ENCODE peak calls at places on chromosomes 7 and 10, in nine cellular contexts. B is WTC11, Y is fibroblast of mammary gland, X is Calu3, W is lower lobe of right lung, A is tibial nerve, M is neural progenitor cell, S is psoas muscle, J is astrocyte. F is an unnamed sample.

GRCh38 chr10:48192916-48193450 is 81.5 kb downstream of the FRMPD2 start:
- DNase-seq in B (no peak), Y (no peak), X (no peak), W (no peak), A (no peak), M (no peak), S (no peak), J (no peak), F (no peak)

GRCh38 chr7:153382591-153383225 is 623.2 kb downstream of the ACTR3B start:
- DNase-seq in B (no peak), Y (no peak), X (no peak), W (no peak), A (peak), M (no peak), S (no peak), J (no peak), F (no peak)

GRCh38 chr7:38855867-38856266 is 53.1 kb downstream of the VPS41 start:
- DNase-seq in B (no peak), Y (peak), X (no peak), W (no peak), A (no peak), M (no peak), S (no peak), J (no peak), F (peak)

GRCh38 chr10:89185658-89186057 is 21.5 kb downstream of the CH25H start:
- DNase-seq in B (no peak), Y (no peak), X (no peak), W (no peak), A (no peak), M (no peak), S (no peak), J (peak), F (no peak)

GRCh38 chr7:16412535-16413247 is 8.6 kb downstream of the CRPPA start:
- DNase-seq in B (no peak), Y (no peak), X (no peak), W (no peak), A (no peak), M (no peak), S (no peak), J (no peak), F (no peak)

GRCh38 chr7:5425507-5426225 is 2.0 kb upstream of the TNRC18 start:
- DNase-seq in B (peak), Y (peak), X (peak), W (peak), A (peak), M (peak), S (peak), J (peak), F (peak)

GRCh38 chr7:6705959-6706665 is 635 bp downstream of the ZNF12 start:
- DNase-seq in B (peak), Y (peak), X (peak), W (peak), A (no peak), M (peak), S (peak), J (peak), F (peak)

GRCh38 chr10:130784326-130784725 is 527.2 kb downstream of the TCERG1L start:
- DNase-seq in B (no peak), Y (no peak), X (no peak), W (no peak), A (no peak), M (no peak), S (no peak), J (no peak), F (no peak)

GRCh38 chr10:23910296-23910695 is 298.6 kb upstream of the KIAA1217 start:
- DNase-seq in B (no peak), Y (no peak), X (no peak), W (no peak), A (no peak), M (no peak), S (no peak), J (no peak), F (no peak)

GRCh38 chr10:100730739-100731602 is 14.4 kb upstream of the PAX2 start:
- DNase-seq in B (no peak), Y (peak), X (no peak), W (no peak), A (no peak), M (peak), S (no peak), J (no peak), F (peak)

GRCh38 chr7:131502810-131503545 is 53.5 kb downstream of the PODXL start:
- DNase-seq in B (no peak), Y (peak), X (no peak), W (no peak), A (peak), M (no peak), S (peak), J (no peak), F (peak)

GRCh38 chr7:142355328-142355727 is 97.5 kb upstream of the PRSS58 start:
- DNase-seq in B (no peak), Y (peak), X (no peak), W (no peak), A (no peak), M (no peak), S (no peak), J (peak), F (peak)

GRCh38 chr10:86329093-86329710 is 37.4 kb downstream of the GRID1 start:
- DNase-seq in B (no peak), Y (no peak), X (no peak), W (no peak), A (no peak), M (no peak), S (no peak), J (no peak), F (no peak)

GRCh38 chr10:21722209-21722608 is 188.2 kb downstream of the MLLT10 start:
- DNase-seq in B (no peak), Y (no peak), X (no peak), W (no peak), A (no peak), M (no peak), S (no peak), J (no peak), F (no peak)

GRCh38 chr7:4747746-4748145 is 27.7 kb upstream of the AP5Z1 start:
- DNase-seq in B (no peak), Y (no peak), X (no peak), W (no peak), A (no peak), M (no peak), S (no peak), J (no peak), F (no peak)

GRCh38 chr10:86632009-86632800 is 22.1 kb upstream of the OPN4 start:
- DNase-seq in B (peak), Y (peak), X (peak), W (no peak), A (no peak), M (peak), S (peak), J (no peak), F (no peak)

GRCh38 chr7:25894002-25894901 is 257.7 kb upstream of the NFE2L3 start:
- DNase-seq in B (peak), Y (peak), X (peak), W (peak), A (no peak), M (peak), S (peak), J (no peak), F (peak)

GRCh38 chr10:12504628-12505027 is 155.3 kb downstream of the CAMK1D start:
- DNase-seq in B (no peak), Y (no peak), X (no peak), W (no peak), A (no peak), M (no peak), S (no peak), J (no peak), F (no peak)

DNA sequence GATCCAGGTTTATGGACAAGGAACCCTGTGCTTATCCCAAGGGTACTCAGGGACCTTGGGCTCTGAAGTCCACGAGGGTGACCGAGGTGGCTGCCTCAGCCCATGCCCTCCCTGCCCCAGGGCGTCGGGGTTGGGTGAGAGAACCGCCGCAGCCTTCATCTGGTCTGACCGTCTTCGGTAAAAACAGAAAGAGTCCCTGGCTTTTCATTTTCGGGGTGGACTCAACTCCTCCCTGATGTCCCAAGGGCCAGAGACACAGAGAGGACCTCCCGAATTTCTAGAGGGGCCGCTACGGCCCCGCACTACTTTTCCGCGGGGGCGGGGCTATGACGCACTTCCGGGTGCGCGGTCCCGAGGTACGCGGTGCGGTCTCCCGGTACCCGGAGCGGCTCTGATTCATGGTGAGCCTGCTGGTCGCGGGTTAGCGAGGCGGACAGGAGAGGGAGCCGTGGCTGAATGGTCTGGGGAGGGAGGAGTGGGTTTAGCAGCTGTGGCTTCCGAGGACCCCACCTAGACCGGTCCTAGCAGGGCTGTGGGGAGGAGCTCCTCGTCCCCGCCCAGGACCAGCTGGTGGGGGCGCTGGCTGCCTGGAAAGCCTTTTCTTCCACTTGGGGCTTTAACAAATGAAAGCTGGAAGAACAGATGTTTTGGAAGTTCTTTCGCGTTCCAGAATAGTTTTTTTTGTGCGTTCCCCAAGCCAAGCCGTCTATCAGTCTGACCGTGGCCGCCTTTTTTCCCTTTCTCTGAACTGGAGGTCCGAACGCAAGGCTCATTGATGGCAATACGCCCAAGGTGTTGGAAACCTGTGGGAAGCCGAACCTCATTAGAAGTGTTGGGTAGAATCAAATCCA is at the start of gene ZSCAN21:
- DNase-seq in B (peak), Y (peak), X (peak), W (peak), A (peak), M (peak), S (peak), J (peak), F (peak)
- TF ChIP-seq CTCF in B (no peak), Y (no peak), X (no peak), W (peak), A (peak), M (peak), S (no peak), J (no peak), F (peak)

GRCh38 chr7:20798081-20798693 is 11.5 kb upstream of the SP8 start:
- DNase-seq in B (peak), Y (no peak), X (peak), W (peak), A (no peak), M (peak), S (peak), J (no peak), F (peak)
- TF ChIP-seq CTCF in B (no peak), Y (no peak), X (no peak), W (no peak), A (no peak), M (no peak), S (no peak), J (no peak), F (no peak)

GRCh38 chr10:44513592-44513991 is 128.7 kb upstream of the CXCL12 start:
- DNase-seq in B (no peak), Y (peak), X (no peak), W (no peak), A (no peak), M (no peak), S (peak), J (no peak), F (peak)
- TF ChIP-seq CTCF in B (no peak), Y (peak), X (no peak), W (no peak), A (no peak), M (no peak), S (no peak), J (peak), F (no peak)

DNA sequence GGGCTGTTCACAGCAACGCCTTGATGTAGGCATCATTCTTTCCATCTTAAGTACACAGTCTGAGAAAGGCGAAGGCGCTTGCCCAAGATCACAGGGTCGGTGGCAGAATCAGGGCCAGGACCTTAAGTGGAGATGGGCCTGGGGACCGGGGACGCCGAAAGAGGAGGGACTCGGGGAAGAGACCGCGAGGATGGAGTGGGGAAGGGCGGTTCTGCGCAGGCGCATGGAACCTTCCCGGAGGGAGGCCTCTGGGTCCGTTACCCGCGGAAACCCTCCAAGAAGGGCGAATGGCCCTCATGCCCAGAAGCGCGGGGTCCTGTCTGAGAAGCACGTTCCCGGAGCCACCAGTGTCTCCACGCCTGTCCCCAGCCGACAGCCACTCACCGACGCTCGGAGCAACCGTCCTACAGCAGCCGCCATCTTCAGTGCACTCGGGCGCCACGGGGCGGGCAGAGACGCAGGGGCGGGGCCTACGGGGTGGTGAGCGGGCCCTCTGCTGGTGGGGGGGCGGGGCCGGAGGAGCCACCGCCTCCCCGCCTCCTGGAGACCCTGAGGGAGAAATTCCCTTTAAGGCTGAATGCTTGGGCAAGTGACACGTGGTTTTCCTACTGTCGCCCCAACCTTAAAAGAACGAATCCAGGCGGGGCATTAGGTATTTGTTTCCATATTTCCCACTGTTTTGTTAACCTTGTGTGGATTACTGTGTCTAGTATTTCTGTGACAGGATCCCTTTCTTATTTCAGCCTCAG is at the start of gene PRDX3:
- DNase-seq in B (peak), Y (peak), X (peak), W (peak), A (peak), M (peak), S (peak), J (peak), F (peak)
- TF ChIP-seq CTCF in B (no peak), Y (peak), X (no peak), W (peak), A (peak), M (no peak), S (peak), J (no peak), F (peak)

GRCh38 chr10:51087114-51087513 is 12.8 kb downstream of the PRKG1 start:
- DNase-seq in B (no peak), Y (no peak), X (no peak), W (no peak), A (no peak), M (no peak), S (no peak), J (no peak), F (no peak)

GRCh38 chr10:51082857-51083256 is 8.6 kb downstream of the PRKG1 start:
- DNase-seq in B (no peak), Y (no peak), X (no peak), W (no peak), A (no peak), M (no peak), S (no peak), J (no peak), F (no peak)

GRCh38 chr10:51083280-51083986 is 9.1 kb downstream of the PRKG1 start:
- DNase-seq in B (peak), Y (no peak), X (no peak), W (no peak), A (no peak), M (peak), S (no peak), J (no peak), F (no peak)

GRCh38 chr10:51086695-51087094 is 12.4 kb downstream of the PRKG1 start:
- DNase-seq in B (no peak), Y (no peak), X (no peak), W (no peak), A (no peak), M (no peak), S (no peak), J (no peak), F (no peak)

DNA sequence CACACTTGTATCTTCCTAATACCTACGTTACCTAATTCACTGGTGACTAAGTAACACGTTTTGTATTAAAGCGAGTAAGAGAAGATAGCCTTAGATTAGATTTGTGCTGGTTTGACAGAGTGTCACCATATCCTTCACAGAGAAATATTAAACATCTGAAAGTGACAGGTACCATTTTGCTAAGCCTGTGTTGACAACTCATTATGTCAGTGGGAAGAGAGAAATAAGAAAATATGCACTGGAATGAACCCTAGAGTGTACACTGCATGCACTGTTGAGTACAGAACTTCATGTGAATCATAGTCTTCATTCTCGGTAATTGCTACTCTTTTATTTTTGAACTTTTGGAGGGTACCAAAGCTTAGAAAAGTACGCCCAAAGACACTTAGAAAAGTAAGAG is 10.9 kb downstream of the PRKG1 start:
- DNase-seq in B (no peak), Y (no peak), X (no peak), W (no peak), A (no peak), M (no peak), S (no peak), J (no peak), F (no peak)
- TF ChIP-seq CTCF in B (no peak), Y (no peak), X (no peak), W (no peak), A (no peak), M (no peak), S (no peak), J (no peak), F (no peak)

DNA sequence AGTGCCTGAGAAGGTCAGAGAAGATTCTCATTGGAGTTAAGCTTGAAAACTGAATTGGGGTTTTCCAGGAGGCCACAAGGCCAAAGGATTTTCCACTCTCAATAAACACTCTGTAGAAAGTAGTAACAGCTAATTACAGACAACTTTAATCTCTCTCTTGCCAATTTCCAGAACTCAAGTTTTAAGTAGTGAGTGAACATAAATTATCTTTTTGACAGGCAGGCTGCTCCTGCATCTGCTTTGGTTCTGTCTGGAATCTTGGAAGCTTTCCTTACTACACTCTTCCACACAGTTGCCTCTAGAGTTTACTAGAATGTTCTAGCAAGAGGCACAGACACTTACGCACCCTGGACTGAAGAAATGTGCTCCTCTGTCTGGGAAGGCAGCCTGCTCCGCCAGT is 90.5 kb upstream of the WAC start:
- DNase-seq in B (no peak), Y (no peak), X (no peak), W (no peak), A (no peak), M (no peak), S (no peak), J (no peak), F (no peak)
- TF ChIP-seq CTCF in B (no peak), Y (no peak), X (no peak), W (no peak), A (no peak), M (no peak), S (no peak), J (no peak), F (no peak)

DNA sequence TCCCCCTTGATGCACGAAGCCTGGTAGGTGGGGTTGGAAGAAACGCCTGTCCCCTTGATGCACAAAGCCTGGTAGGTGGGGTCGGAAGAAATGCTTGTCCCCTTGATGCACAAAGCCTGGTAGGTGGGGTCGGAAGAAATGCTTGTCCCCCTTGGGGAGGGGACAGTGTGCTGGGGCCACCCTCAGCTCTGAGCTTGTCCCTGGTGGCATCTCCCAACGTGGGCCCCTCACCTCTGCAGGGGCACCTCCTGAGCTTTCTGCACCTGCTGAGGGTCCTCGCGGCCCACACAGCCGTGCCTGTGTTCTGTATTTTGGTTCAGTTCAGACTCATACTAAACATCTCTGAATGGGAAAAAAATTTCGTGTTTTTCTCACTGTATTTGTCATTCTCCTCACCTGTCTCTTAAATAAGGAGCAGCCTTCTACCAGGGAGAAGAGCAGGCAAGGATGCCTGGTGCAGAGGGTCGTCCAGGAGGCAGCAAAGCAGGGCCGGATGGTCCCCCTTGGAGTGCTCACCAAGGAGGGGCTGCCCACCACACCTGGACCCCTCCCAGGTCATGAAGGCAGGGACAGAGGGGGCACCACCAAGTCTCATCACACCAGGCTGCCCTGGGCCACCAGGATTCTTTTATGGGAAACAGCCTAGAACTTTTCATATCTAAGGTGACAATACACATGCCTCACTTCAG is 24.7 kb downstream of the VIPR2 start:
- DNase-seq in B (no peak), Y (no peak), X (no peak), W (no peak), A (no peak), M (no peak), S (no peak), J (no peak), F (no peak)
- TF ChIP-seq CTCF in B (no peak), Y (no peak), X (no peak), W (no peak), A (no peak), M (no peak), S (no peak), J (no peak), F (no peak)

GRCh38 chr7:126845331-126845730 is 407.4 kb downstream of the GRM8 start:
- DNase-seq in B (no peak), Y (no peak), X (no peak), W (no peak), A (no peak), M (no peak), S (no peak), J (no peak), F (no peak)
- TF ChIP-seq CTCF in B (no peak), Y (no peak), X (no peak), W (no peak), A (no peak), M (no peak), S (no peak), J (no peak), F (no peak)

F was measured in MCF 10A.